ENCODE peak calls at places on chromosomes 11 and 22, in five cellular contexts. I is A549, O is ovary, H is sigmoid colon, P is K562. Y is an unnamed sample. For H3K4me1, the result is how much of the 10 kb centered on the place peaks cover.

GRCh38 chr11:63510360-63511130 is 4.7 kb downstream of the LGALS12 start:
- DNase-seq in I (no peak), O (peak), H (no peak), P (no peak), Y (peak)

GRCh38 chr22:45163074-45163416 is 680 bp upstream of the NUP50 start:
- DNase-seq in I (peak), O (no peak), H (peak), P (peak), Y (no peak)

GRCh38 chr22:36143066-36143815 is 17.3 kb downstream of the APOL3 start:
- DNase-seq in I (no peak), O (no peak), H (peak), P (no peak), Y (no peak)

GRCh38 chr11:83151274-83151977 is 5.5 kb upstream of the PCF11 start:
- DNase-seq in I (peak), O (no peak), H (no peak), P (peak), Y (no peak)

GRCh38 chr11:7965386-7965785 is at the start of gene NLRP10:
- DNase-seq in I (no peak), O (no peak), H (no peak), P (no peak), Y (no peak)

GRCh38 chr11:117459121-117459978 is 131.7 kb downstream of the CEP164 start:
- DNase-seq in I (no peak), O (no peak), H (no peak), P (no peak), Y (no peak)

GRCh38 chr22:19130959-19131684 is at the start of gene TSSK2:
- DNase-seq in I (no peak), O (no peak), H (no peak), P (no peak), Y (no peak)

GRCh38 chr11:4385978-4386740 is 7.3 kb downstream of the TRIM21 start:
- DNase-seq in I (no peak), O (no peak), H (no peak), P (no peak), Y (no peak)

GRCh38 chr11:128733440-128734115 is 39.7 kb downstream of the FLI1 start:
- DNase-seq in I (no peak), O (no peak), H (no peak), P (no peak), Y (no peak)
- TF ChIP-seq POLR2A in I (no peak), O (no peak), H (no peak), P (no peak), Y (no peak)

GRCh38 chr11:45885274-45885920 is at the start of gene MAPK8IP1:
- DNase-seq in I (peak), O (peak), H (no peak), P (peak), Y (no peak)
- TF ChIP-seq EP300 in I (no peak), O (no peak), H (no peak), P (no peak), Y (no peak)

GRCh38 chr11:44822369-44822768 is 95.6 kb downstream of the TSPAN18 start:
- DNase-seq in I (no peak), O (no peak), H (no peak), P (peak), Y (no peak)
- H3K4me1 ChIP-seq in I (under half), O (under half), H (under half), P (under half), Y (under half)

GRCh38 chr11:58561394-58562102 is 14.1 kb downstream of the LPXN start:
- DNase-seq in I (peak), O (no peak), H (no peak), P (no peak), Y (no peak)

GRCh38 chr11:58564226-58564625 is 11.4 kb downstream of the LPXN start:
- DNase-seq in I (no peak), O (no peak), H (no peak), P (no peak), Y (no peak)

GRCh38 chr11:58562375-58562800 is 13.3 kb downstream of the LPXN start:
- DNase-seq in I (no peak), O (no peak), H (no peak), P (no peak), Y (no peak)

DNA sequence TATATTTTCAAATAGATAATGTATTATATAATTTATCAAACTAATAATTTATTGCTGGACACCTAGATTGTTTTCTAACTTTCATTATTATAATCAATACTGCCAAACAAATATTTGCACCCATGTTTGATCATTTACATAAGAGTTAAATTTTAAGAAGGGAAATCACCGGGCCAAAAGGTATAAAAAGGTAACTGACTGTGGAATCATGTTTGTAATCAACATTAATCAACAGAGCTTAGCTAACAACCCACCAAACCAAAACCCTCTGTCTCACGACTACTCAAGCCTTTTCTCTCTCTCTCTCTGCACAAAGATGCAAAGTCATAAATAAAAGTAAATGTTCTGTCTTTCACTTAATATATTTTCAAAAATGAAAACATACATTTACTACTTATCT is 14.8 kb downstream of the LPXN start:
- DNase-seq in I (no peak), O (no peak), H (no peak), P (no peak), Y (no peak)
- TF ChIP-seq POLR2A in I (no peak), O (no peak), H (no peak), P (no peak), Y (no peak)

GRCh38 chr11:41996558-41996957 is 537.1 kb upstream of the LRRC4C start:
- DNase-seq in I (no peak), O (no peak), H (no peak), P (no peak), Y (no peak)
- TF ChIP-seq EP300 in I (no peak), O (no peak), H (no peak), P (no peak), Y (no peak)

GRCh38 chr11:2315395-2316168 is 13.8 kb downstream of the TSPAN32 start:
- DNase-seq in I (no peak), O (peak), H (peak), P (no peak), Y (no peak)
- H3K4me1 ChIP-seq in I (under half), O (under half), H (under half), P (under half), Y (under half)